ENCODE peak calls at places on chromosomes 12 and 14, in six cellular contexts. G is amniotic stem cell, H is T-cell, A is hepatic stellate cell, J is psoas muscle, W is Caki2. N is an unnamed sample.

GRCh38 chr12:54011665-54012532 is 3.1 kb downstream of the HOXC8 start:
- DNase-seq in A (no peak), G (no peak), H (no peak), J (no peak), W (no peak), N (no peak)

GRCh38 chr12:74043343-74043742 is 494.3 kb upstream of the ATXN7L3B start:
- DNase-seq in W (peak), J (no peak), H (no peak), A (no peak), G (peak), N (no peak)

GRCh38 chr14:56133547-56133946 is 15.3 kb downstream of the PELI2 start:
- DNase-seq in A (no peak), G (no peak), J (no peak), W (no peak), H (no peak), N (no peak)

GRCh38 chr12:26987634-26988424 is 26.4 kb downstream of the TM7SF3 start:
- DNase-seq in J (no peak), A (no peak), H (no peak), G (no peak), W (peak), N (no peak)

GRCh38 chr14:76724827-76725550 is 36.3 kb upstream of the VASH1 start:
- DNase-seq in A (no peak), J (no peak), W (no peak), G (no peak), H (no peak), N (no peak)

GRCh38 chr14:54166049-54166950 is 209.7 kb upstream of the BMP4 start:
- DNase-seq in G (no peak), H (no peak), J (no peak), W (no peak), A (no peak), N (no peak)

GRCh38 chr12:56087220-56087619 is 7.3 kb downstream of the ERBB3 start:
- DNase-seq in J (peak), G (no peak), H (no peak), A (no peak), W (no peak), N (no peak)

GRCh38 chr14:37122288-37122687 is 50.1 kb downstream of the SLC25A21 start:
- DNase-seq in G (no peak), A (no peak), J (no peak), W (peak), H (no peak), N (no peak)

GRCh38 chr12:53380797-53381738 is 1.1 kb downstream of the SP1 start:
- DNase-seq in H (no peak), A (no peak), W (no peak), G (no peak), J (peak), N (no peak)

GRCh38 chr14:49193365-49194050 is 392.7 kb downstream of the RPS29 start:
- DNase-seq in J (no peak), G (no peak), W (no peak), A (no peak), H (no peak), N (no peak)

GRCh38 chr14:60945984-60946383 is 34.9 kb downstream of the TRMT5 start:
- DNase-seq in H (no peak), J (no peak), A (no peak), G (no peak), W (no peak), N (no peak)

GRCh38 chr14:90511252-90511651 is 114.4 kb downstream of the CALM1 start:
- DNase-seq in G (no peak), W (no peak), A (no peak), J (no peak), H (no peak), N (no peak)

GRCh38 chr12:4802841-4803240 is 82.6 kb downstream of the GALNT8 start:
- DNase-seq in J (no peak), W (no peak), A (no peak), H (no peak), G (no peak), N (no peak)

GRCh38 chr14:37167151-37168047 is 5.0 kb downstream of the SLC25A21 start:
- DNase-seq in G (no peak), A (no peak), H (no peak), J (no peak), W (no peak), N (no peak)